ENCODE peak calls at places on chromosomes 2 and 18, in five cellular contexts. X is astrocyte of the spinal cord; O is heart left ventricle; F is H9; D is CD4-positive, alpha-beta T cell. J is an unnamed sample.

GRCh38 chr2:32572737-32573136 is 55.1 kb upstream of the TTC27 start:
- DNase-seq in F (no peak), X (no peak), O (no peak), D (no peak), J (no peak)

GRCh38 chr2:159758686-159759085 is 39.3 kb downstream of the CD302 start:
- DNase-seq in F (no peak), O (no peak), D (no peak), X (no peak), J (no peak)

GRCh38 chr2:232634319-232635150 is 1.1 kb downstream of the EFHD1 start:
- DNase-seq in D (no peak), F (peak), X (no peak), O (peak), J (no peak)

GRCh38 chr2:240981871-240982800 is 16.3 kb upstream of the SNED1 start:
- DNase-seq in O (peak), D (no peak), F (no peak), X (no peak), J (no peak)

GRCh38 chr2:178330175-178331021 is 120.6 kb downstream of the PRKRA start:
- DNase-seq in F (no peak), X (no peak), O (no peak), D (no peak), J (no peak)

GRCh38 chr2:26245810-26246209 is 1.1 kb downstream of the HADHB start:
- DNase-seq in D (no peak), X (peak), F (no peak), O (no peak), J (peak)

GRCh38 chr2:165889158-165889557 is 64.4 kb downstream of the TTC21B start:
- DNase-seq in F (no peak), O (no peak), D (no peak), X (no peak), J (no peak)

GRCh38 chr2:213238753-213239591 is 45.3 kb upstream of the SPAG16 start:
- DNase-seq in F (no peak), D (no peak), X (peak), O (no peak), J (peak)

GRCh38 chr2:102768253-102768652 is 6.4 kb downstream of the TMEM182 start:
- DNase-seq in F (no peak), O (no peak), X (no peak), D (no peak), J (no peak)

GRCh38 chr2:205025580-205026240 is 480.4 kb downstream of the PARD3B start:
- DNase-seq in D (no peak), X (peak), F (no peak), O (no peak), J (no peak)

GRCh38 chr2:28389399-28390240 is 3.0 kb upstream of the FOSL2 start:
- DNase-seq in D (no peak), X (no peak), O (no peak), F (no peak), J (no peak)

GRCh38 chr2:132489150-132489549 is 72.5 kb downstream of the GPR39 start:
- DNase-seq in X (peak), O (no peak), D (no peak), F (peak), J (no peak)

GRCh38 chr2:148279216-148279615 is 258.3 kb downstream of the MBD5 start:
- DNase-seq in F (no peak), D (no peak), O (no peak), X (no peak), J (no peak)

GRCh38 chr2:140990416-140990815 is 1140.4 kb downstream of the LRP1B start:
- DNase-seq in X (peak), O (no peak), D (no peak), F (no peak), J (peak)

GRCh38 chr2:29700560-29700959 is 220.8 kb downstream of the ALK start:
- DNase-seq in X (peak), O (no peak), F (no peak), D (no peak), J (peak)

GRCh38 chr18:49768051-49768391 is 45.3 kb downstream of the ACAA2 start:
- DNase-seq in D (no peak), X (peak), O (peak), F (peak), J (peak)
- TF ChIP-seq CTCF in D (no peak), X (peak), O (peak), F (peak), J (peak)

GRCh38 chr2:73282924-73283544 is 1.2 kb downstream of the FBXO41 start:
- DNase-seq in D (no peak), F (no peak), X (no peak), O (no peak), J (no peak)
- TF ChIP-seq CTCF in D (no peak), F (peak), X (no peak), O (no peak), J (no peak)

GRCh38 chr2:129224022-129224421 is 755.4 kb upstream of the RAB6C start:
- DNase-seq in X (no peak), F (no peak), O (no peak), D (no peak), J (no peak)
- TF ChIP-seq CTCF in X (no peak), F (no peak), O (no peak), D (no peak), J (no peak)

GRCh38 chr2:226217191-226217590 is 582.4 kb downstream of the IRS1 start:
- DNase-seq in D (no peak), O (no peak), X (no peak), F (no peak), J (no peak)

GRCh38 chr2:226220511-226220910 is 579.1 kb downstream of the IRS1 start:
- DNase-seq in X (no peak), F (no peak), D (no peak), O (no peak), J (no peak)

GRCh38 chr2:226216578-226216977 is 583.0 kb downstream of the IRS1 start:
- DNase-seq in X (no peak), D (no peak), O (no peak), F (no peak), J (no peak)

GRCh38 chr2:226213717-226214116 is 585.9 kb downstream of the IRS1 start:
- DNase-seq in X (peak), F (no peak), D (no peak), O (no peak), J (peak)

DNA sequence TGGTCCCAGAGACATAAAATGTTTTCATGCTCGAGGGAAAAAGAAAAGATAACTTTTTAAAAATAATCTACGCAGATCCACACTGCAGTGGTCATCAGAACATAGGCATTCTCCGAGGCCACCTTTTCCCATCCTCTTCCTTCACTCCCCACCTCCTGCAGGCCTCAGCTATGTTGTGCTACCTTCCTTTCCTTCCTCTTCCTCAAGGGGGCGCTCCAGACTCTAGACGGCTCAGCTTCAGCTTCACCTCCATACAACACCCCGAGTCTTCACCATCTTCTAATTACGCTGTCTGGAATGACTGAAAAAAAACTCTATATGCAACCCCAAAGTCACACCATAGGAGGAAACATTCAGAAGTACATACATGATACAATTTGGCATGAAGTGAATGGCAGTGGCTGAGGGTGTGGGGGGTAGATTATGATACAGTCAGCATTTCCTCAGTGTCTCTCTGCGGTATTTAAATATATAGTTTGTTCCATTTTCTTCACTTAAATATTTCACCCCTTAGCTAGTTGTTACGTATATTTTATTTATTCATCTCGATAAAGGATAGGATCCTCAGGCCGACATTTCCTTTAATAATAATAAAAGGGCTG is 583.6 kb downstream of the IRS1 start:
- DNase-seq in F (peak), O (peak), X (peak), D (peak), J (peak)
- TF ChIP-seq CTCF in F (peak), O (peak), X (peak), D (peak), J (peak)

GRCh38 chr2:74009577-74009976 is 24.9 kb downstream of the TET3 start:
- DNase-seq in F (no peak), D (no peak), X (no peak), O (no peak), J (no peak)

GRCh38 chr2:74010087-74010541 is 25.4 kb downstream of the TET3 start:
- DNase-seq in X (no peak), D (no peak), O (peak), F (no peak), J (no peak)

GRCh38 chr2:74011246-74011645 is 26.5 kb downstream of the TET3 start:
- DNase-seq in X (no peak), F (no peak), D (no peak), O (no peak), J (no peak)

GRCh38 chr2:74007120-74007519 is 22.4 kb downstream of the TET3 start:
- DNase-seq in F (no peak), O (no peak), D (no peak), X (no peak), J (no peak)

DNA sequence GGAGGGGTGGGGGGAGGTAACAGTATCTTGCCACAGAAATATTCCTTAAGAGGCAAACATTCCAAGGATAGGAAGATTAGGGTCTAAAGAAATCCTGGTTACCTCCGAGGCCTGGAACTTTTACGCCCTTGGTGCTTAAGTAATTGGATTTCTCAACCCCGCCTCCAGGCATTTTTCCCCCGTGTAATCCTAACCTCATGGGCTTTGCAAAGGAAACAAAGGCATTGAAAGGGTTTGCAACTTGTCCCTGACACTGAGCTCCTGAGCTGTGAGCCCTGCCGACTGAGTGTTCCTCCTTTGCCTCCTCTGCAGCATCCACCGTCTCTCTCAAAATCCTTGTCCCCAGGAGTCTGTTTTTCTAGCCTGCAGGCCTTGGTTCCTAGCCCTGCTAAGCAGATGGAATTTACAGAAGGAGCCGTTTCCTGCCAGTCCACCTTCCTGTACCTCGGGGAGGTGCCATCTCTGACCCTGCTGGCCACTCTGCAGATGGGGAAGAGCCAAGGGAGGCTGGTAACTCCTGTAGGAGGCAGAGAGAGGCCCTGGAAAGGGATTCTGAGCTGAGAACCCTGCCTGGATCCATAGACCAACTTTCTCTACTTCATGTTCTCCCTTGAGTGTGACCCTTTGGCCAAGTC is 24.2 kb downstream of the TET3 start:
- DNase-seq in O (no peak), F (no peak), D (no peak), X (no peak), J (no peak)
- TF ChIP-seq CTCF in O (no peak), F (no peak), D (no peak), X (no peak), J (no peak)

GRCh38 chr2:138829326-138829725 is 49.1 kb upstream of the NXPH2 start:
- DNase-seq in X (peak), F (peak), O (no peak), D (no peak), J (no peak)
- TF ChIP-seq CTCF in X (peak), F (peak), O (peak), D (peak), J (peak)

GRCh38 chr2:42663106-42663755 is 94.8 kb downstream of the MTA3 start:
- DNase-seq in F (peak), O (peak), D (peak), X (peak), J (peak)
- TF ChIP-seq CTCF in F (peak), O (peak), D (peak), X (peak), J (peak)